ENCODE peak calls at places on chromosomes 4 and X, in four cellular contexts. T is MM.1S, C is H9, R is SK-N-SH. I is an unnamed sample.

GRCh38 chr4:145786261-145786660 is 106.3 kb downstream of the C4orf51 start:
- DNase-seq in C (no peak), T (no peak), R (no peak), I (no peak)

GRCh38 chr4:181792641-181793612 is 450.3 kb upstream of the TENM3 start:
- DNase-seq in C (no peak), R (no peak), T (no peak), I (no peak)

GRCh38 chr4:93832097-93832496 is 3.5 kb downstream of the ATOH1 start:
- DNase-seq in T (peak), C (peak), R (no peak), I (peak)

GRCh38 chr4:175891231-175891630 is 79.2 kb upstream of the GPM6A start:
- DNase-seq in R (no peak), T (no peak), C (no peak), I (no peak)

GRCh38 chr4:84269531-84269930 is 229.6 kb downstream of the NKX6-1 start:
- DNase-seq in R (no peak), C (no peak), T (no peak), I (no peak)

GRCh38 chr4:110055014-110055768 is 142.5 kb downstream of the EGF start:
- DNase-seq in T (peak), C (no peak), R (no peak), I (no peak)

GRCh38 chr4:119046263-119046662 is 89.4 kb upstream of the MYOZ2 start:
- DNase-seq in C (no peak), R (no peak), T (peak), I (no peak)

GRCh38 chrX:40646489-40647306 is 663 bp downstream of the CXorf38 start:
- DNase-seq in T (peak), R (peak), C (no peak), I (peak)

GRCh38 chr4:126137782-126138170 is 823.0 kb downstream of the FAT4 start:
- DNase-seq in T (no peak), R (no peak), C (no peak), I (no peak)

GRCh38 chr4:92387459-92388069 is 83.8 kb downstream of the GRID2 start:
- DNase-seq in T (peak), R (peak), C (no peak), I (no peak)

GRCh38 chr4:111977419-111977965 is 167.8 kb upstream of the FAM241A start:
- DNase-seq in C (no peak), R (no peak), T (no peak), I (peak)

GRCh38 chr4:71765349-71765748 is 18.5 kb downstream of the GC start:
- DNase-seq in C (peak), T (no peak), R (no peak), I (no peak)

GRCh38 chr4:1503583-1504471 is 97.6 kb upstream of the NKX1-1 start:
- DNase-seq in R (peak), C (peak), T (no peak), I (no peak)

GRCh38 chr4:127732623-127733199 is 2.5 kb downstream of the SLC25A31 start:
- DNase-seq in R (peak), C (no peak), T (peak), I (no peak)

GRCh38 chr4:110508827-110509446 is 33.0 kb downstream of the ENPEP start:
- DNase-seq in R (peak), T (peak), C (no peak), I (no peak)

GRCh38 chr4:74886490-74886889 is 46.4 kb upstream of the PARM1 start:
- DNase-seq in R (no peak), T (no peak), C (no peak), I (no peak)

GRCh38 chr4:145566086-145566708 is 53.0 kb upstream of the MMAA start:
- DNase-seq in R (no peak), C (no peak), T (no peak), I (no peak)

GRCh38 chr4:116389139-116389538 is 696.2 kb downstream of the TRAM1L1 start:
- DNase-seq in T (no peak), R (no peak), C (no peak), I (no peak)

GRCh38 chr4:152187693-152188092 is 348.2 kb downstream of the FBXW7 start:
- DNase-seq in C (no peak), T (no peak), R (no peak), I (no peak)

GRCh38 chrX:103503163-103503852 is 16.0 kb downstream of the RAB40A start:
- DNase-seq in R (peak), T (no peak), C (no peak), I (no peak)

GRCh38 chrX:77276742-77277141 is 170.4 kb upstream of the FGF16 start:
- DNase-seq in T (peak), R (no peak), C (no peak), I (no peak)
- TF ChIP-seq CTCF in T (no peak), R (peak), C (peak), I (no peak)

DNA sequence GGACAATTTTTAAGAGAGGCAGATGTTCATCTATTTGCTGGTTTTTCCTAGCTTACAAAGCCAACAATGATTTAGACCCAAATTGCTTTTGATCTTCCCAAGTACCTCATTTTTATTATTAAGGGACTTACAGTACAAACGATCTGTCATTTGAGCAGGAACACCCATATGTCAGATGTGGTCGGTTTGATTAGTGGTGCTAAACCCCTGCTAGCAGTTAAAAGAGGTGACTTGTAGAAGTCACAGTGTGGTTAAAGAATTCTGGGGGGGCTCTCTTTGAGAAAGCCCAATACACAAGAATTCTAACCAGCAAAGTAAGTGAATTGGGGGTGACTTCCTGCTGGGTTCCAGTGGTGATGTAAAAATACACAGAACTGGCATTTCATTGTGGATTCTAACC is 136.3 kb downstream of the KIT start:
- DNase-seq in C (no peak), T (no peak), R (no peak), I (no peak)
- H3K9ac ChIP-seq in C (no peak), T (no peak), R (no peak), I (no peak)

GRCh38 chrX:150201841-150202240 is 161.3 kb upstream of the MAMLD1 start:
- DNase-seq in C (no peak), T (no peak), R (no peak), I (no peak)

GRCh38 chrX:150202641-150203248 is 160.4 kb upstream of the MAMLD1 start:
- DNase-seq in C (no peak), T (no peak), R (no peak), I (no peak)

GRCh38 chrX:150207733-150208132 is 155.4 kb upstream of the MAMLD1 start:
- DNase-seq in C (no peak), T (no peak), R (no peak), I (no peak)

GRCh38 chrX:150203249-150203647 is 159.9 kb upstream of the MAMLD1 start:
- DNase-seq in T (no peak), C (no peak), R (no peak), I (no peak)

GRCh38 chrX:150205011-150205410 is 158.1 kb upstream of the MAMLD1 start:
- DNase-seq in R (peak), C (no peak), T (no peak), I (no peak)
- TF ChIP-seq CTCF in R (peak), C (peak), T (no peak), I (no peak)

GRCh38 chr4:6825403-6825802 is 42.9 kb downstream of the KIAA0232 start:
- DNase-seq in T (no peak), C (no peak), R (no peak), I (no peak)

GRCh38 chr4:6826781-6827508 is 44.4 kb downstream of the KIAA0232 start:
- DNase-seq in T (no peak), C (no peak), R (peak), I (no peak)

GRCh38 chr4:6820695-6821094 is 38.2 kb downstream of the KIAA0232 start:
- DNase-seq in T (no peak), R (no peak), C (no peak), I (no peak)

GRCh38 chr4:6824772-6825402 is 42.4 kb downstream of the KIAA0232 start:
- DNase-seq in C (no peak), R (no peak), T (no peak), I (no peak)

DNA sequence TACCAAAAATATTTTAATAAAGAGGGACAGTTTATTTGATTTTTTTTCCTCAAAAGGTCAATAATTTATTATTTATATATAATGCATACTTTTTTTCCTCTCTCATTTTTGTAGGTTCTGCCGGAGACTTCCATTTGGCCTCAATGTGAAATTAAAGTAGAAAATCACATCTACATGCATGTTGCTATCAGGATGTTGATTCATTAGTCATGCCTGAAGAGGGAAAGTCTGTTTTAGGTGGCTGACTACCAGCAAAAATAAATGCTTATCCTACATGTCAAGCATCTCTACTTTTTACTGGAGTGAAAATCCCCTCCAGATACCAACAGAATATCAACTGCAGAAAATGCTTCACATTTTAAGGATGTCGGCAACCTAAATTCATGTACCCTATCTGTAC is 41.5 kb downstream of the KIAA0232 start:
- DNase-seq in C (no peak), R (no peak), T (no peak), I (no peak)
- H3K9ac ChIP-seq in C (no peak), R (no peak), T (no peak), I (no peak)

GRCh38 chr4:11428701-11429571 is at the start of gene HS3ST1:
- DNase-seq in R (peak), T (peak), C (peak), I (peak)
- TF ChIP-seq CTCF in R (no peak), T (peak), C (peak), I (peak)

GRCh38 chr4:105145913-105146285 is 777 bp upstream of the TET2 start:
- DNase-seq in C (peak), T (no peak), R (no peak), I (peak)

GRCh38 chr4:105145059-105145912 is 1.4 kb upstream of the TET2 start:
- DNase-seq in R (no peak), T (no peak), C (no peak), I (no peak)

GRCh38 chr4:105149771-105150170 is 3.1 kb downstream of the TET2 start:
- DNase-seq in T (no peak), C (no peak), R (no peak), I (no peak)

GRCh38 chr4:105147226-105148151 is 813 bp downstream of the TET2 start:
- DNase-seq in R (peak), C (peak), T (peak), I (peak)

DNA sequence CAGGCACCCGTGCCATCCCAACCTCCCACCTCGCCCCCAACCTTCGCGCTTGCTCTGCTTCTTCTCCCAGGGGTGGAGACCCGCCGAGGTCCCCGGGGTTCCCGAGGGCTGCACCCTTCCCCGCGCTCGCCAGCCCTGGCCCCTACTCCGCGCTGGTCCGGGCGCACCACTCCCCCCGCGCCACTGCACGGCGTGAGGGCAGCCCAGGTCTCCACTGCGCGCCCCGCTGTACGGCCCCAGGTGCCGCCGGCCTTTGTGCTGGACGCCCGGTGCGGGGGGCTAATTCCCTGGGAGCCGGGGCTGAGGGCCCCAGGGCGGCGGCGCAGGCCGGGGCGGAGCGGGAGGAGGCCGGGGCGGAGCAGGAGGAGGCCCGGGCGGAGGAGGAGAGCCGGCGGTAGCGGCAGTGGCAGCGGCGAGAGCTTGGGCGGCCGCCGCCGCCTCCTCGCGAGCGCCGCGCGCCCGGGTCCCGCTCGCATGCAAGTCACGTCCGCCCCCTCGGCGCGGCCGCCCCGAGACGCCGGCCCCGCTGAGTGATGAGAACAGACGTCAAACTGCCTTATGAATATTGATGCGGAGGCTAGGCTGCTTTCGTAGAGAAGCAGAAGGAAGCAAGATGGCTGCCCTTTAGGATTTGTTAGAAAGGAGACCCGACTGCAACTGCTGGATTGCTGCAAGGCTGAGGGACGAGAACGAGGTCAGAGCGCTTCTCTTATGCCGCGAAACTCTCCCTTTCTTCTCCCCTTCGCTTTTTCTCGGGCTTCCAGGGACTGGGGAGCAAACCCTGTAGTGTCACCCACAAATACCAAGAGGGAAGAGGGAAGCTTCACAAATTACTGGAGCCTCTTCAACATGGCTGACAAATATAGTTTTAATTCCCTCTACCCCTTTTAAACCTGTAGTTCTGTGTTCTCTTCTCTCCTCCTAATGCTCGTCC is at the start of gene TET2:
- DNase-seq in T (peak), C (peak), R (peak), I (peak)
- H3K9ac ChIP-seq in T (peak), C (peak), R (peak), I (peak)